ENCODE peak calls at places on chromosomes 7 and 10, in four cellular contexts. Z is A549, L is heart left ventricle, C is psoas muscle. J is an unnamed sample. For H3K9me3 and H3K4me1, the result is how much of the 10 kb centered on the place peaks cover.

GRCh38 chr10:80599424-80599847 is 61.7 kb downstream of the SH2D4B start:
- DNase-seq in Z (peak), L (peak), C (no peak), J (peak)

GRCh38 chr7:17530249-17530648 is 231.8 kb downstream of the AHR start:
- DNase-seq in Z (no peak), L (no peak), C (no peak), J (no peak)

GRCh38 chr7:159103382-159104187 is 41.1 kb downstream of the VIPR2 start:
- DNase-seq in Z (no peak), L (peak), C (peak), J (no peak)

GRCh38 chr7:130277763-130278643 is 11.3 kb downstream of the CPA2 start:
- DNase-seq in Z (peak), L (peak), C (peak), J (peak)

GRCh38 chr10:95467162-95467599 is 94.0 kb downstream of the SORBS1 start:
- DNase-seq in Z (no peak), L (peak), C (peak), J (no peak)

GRCh38 chr7:50684011-50684701 is 98.5 kb downstream of the GRB10 start:
- DNase-seq in Z (no peak), L (no peak), C (no peak), J (no peak)

GRCh38 chr10:69051303-69051702 is 36.6 kb upstream of the SRGN start:
- DNase-seq in Z (no peak), L (peak), C (no peak), J (no peak)

GRCh38 chr7:134343796-134344195 is 27.1 kb upstream of the SLC35B4 start:
- DNase-seq in Z (no peak), L (no peak), C (no peak), J (no peak)

DNA sequence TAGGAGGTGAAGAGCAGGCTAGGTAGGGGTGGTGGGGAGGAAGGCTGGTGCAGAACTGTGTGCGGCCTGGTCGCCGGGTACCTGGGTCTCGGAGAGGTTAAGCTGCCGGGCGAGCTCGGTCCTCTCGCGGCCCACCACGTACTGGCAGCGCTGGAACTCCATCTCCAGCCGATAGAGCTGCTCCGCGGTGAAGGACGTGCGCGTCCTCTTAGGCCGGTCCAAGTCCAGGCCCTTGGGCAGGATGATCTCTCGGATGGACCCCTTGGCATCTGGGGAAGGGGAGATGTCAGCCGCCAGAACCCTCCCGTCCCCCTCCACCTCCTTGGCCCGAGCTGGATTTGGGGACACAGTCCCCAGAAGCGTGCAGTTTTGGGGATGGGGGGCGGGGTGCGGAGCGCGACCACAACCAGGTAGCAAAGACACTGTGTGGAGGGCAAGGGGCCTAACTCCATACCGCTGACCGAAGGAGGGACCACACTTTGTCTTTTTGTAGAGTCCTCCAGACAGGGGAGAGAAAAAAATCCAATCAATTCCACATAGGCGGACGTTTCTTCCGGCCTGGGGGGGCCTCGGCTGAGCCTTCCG is 1.6 kb downstream of the VAX1 start:
- DNase-seq in Z (no peak), L (no peak), C (no peak), J (no peak)
- H3K4me3 ChIP-seq in Z (peak), L (peak), C (peak), J (no peak)

GRCh38 chr10:44190541-44190940 is 194.4 kb downstream of the CXCL12 start:
- DNase-seq in Z (no peak), L (no peak), C (no peak), J (no peak)

GRCh38 chr10:44193567-44194220 is 191.2 kb downstream of the CXCL12 start:
- DNase-seq in Z (no peak), L (no peak), C (no peak), J (no peak)

GRCh38 chr10:44194435-44194834 is 190.5 kb downstream of the CXCL12 start:
- DNase-seq in Z (no peak), L (no peak), C (no peak), J (no peak)

GRCh38 chr10:44193156-44193555 is 191.7 kb downstream of the CXCL12 start:
- DNase-seq in Z (no peak), L (no peak), C (no peak), J (no peak)

DNA sequence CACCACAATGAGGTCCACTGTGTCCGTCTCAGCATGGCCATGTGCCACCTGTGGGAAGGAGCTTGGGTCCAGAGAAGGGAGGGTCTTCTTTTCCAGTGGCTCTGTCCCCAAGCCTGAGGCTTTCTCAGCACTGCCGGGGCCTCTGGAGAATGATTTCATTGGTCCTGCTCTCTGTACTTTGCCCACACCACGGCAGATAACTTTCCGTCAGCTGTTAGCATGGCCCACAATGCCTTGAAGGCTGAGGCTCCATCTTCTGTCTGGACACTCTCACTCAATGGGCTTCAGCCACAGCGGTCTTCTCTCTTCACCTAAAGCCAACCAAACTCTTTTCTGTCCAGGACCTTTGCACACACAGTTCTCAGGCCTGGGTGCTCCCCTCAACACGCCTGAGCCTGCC is 192.5 kb downstream of the CXCL12 start:
- DNase-seq in Z (no peak), L (no peak), C (no peak), J (no peak)
- H3K9me3 ChIP-seq in Z (under half), L (under half), C (under half), J (under half)

GRCh38 chr7:25900887-25901286 is 251.1 kb upstream of the NFE2L3 start:
- DNase-seq in Z (no peak), L (no peak), C (no peak), J (no peak)
- H3K4me1 ChIP-seq in Z (under half), L (under half), C (under half), J (under half)

GRCh38 chr7:94696981-94697670 is 41.2 kb upstream of the SGCE start:
- DNase-seq in Z (peak), L (peak), C (no peak), J (no peak)
- H3K4me3 ChIP-seq in Z (no peak), L (no peak), C (no peak), J (no peak)

GRCh38 chr7:157541295-157541608 is 204.4 kb downstream of the DNAJB6 start:
- DNase-seq in Z (no peak), L (no peak), C (peak), J (peak)
- H3K9me3 ChIP-seq in Z (under half), L (under half), C (under half), J (under half)

GRCh38 chr7:106370542-106370941 is 85.8 kb upstream of the NAMPT start:
- DNase-seq in Z (no peak), L (no peak), C (no peak), J (no peak)
- H3K4me1 ChIP-seq in Z (under half), L (under half), C (under half), J (under half)

GRCh38 chr10:133094866-133095265 is 7.1 kb downstream of the ADGRA1 start:
- DNase-seq in Z (no peak), L (no peak), C (no peak), J (no peak)
- H3K4me3 ChIP-seq in Z (no peak), L (no peak), C (no peak), J (no peak)

GRCh38 chr7:152451356-152451755 is 15.6 kb upstream of the KMT2C start:
- DNase-seq in Z (no peak), L (no peak), C (no peak), J (no peak)
- H3K9me3 ChIP-seq in Z (under half), L (under half), C (under half), J (under half)